ENCODE peak calls at places on chromosomes 12 and 14, in seven cellular contexts. R, K, D, W, G, F and L are unnamed samples.

GRCh38 chr12:127582074-127582473 is 684.9 kb upstream of the TMEM132C start:
- DNase-seq in G (no peak), D (no peak), R (no peak), W (no peak), K (no peak), F (no peak), L (no peak)

GRCh38 chr12:96635844-96636243 is 146.5 kb downstream of the CFAP54 start:
- DNase-seq in K (no peak), D (no peak), W (no peak), G (no peak), F (no peak), R (peak), L (no peak)

GRCh38 chr14:90656986-90657385 is 159.2 kb downstream of the TTC7B start:
- DNase-seq in G (no peak), D (no peak), F (no peak), R (no peak), K (no peak), W (no peak), L (no peak)

GRCh38 chr14:29654910-29655590 is 272.6 kb downstream of the PRKD1 start:
- DNase-seq in K (no peak), F (no peak), G (no peak), D (no peak), R (no peak), W (peak), L (peak)

GRCh38 chr12:79407671-79408622 is 282.8 kb downstream of the PAWR start:
- DNase-seq in D (peak), R (peak), G (peak), F (peak), W (peak), K (peak), L (peak)

GRCh38 chr12:70317781-70318180 is 48.3 kb upstream of the KCNMB4 start:
- DNase-seq in K (no peak), W (no peak), F (no peak), G (no peak), R (no peak), D (no peak), L (no peak)

GRCh38 chr12:82793882-82794281 is 107.2 kb downstream of the TMTC2 start:
- DNase-seq in K (peak), D (no peak), F (peak), G (no peak), R (no peak), W (no peak), L (peak)

GRCh38 chr12:91852646-91853045 is 293.0 kb downstream of the BTG1 start:
- DNase-seq in D (no peak), W (no peak), K (no peak), R (no peak), F (no peak), G (no peak), L (peak)

GRCh38 chr14:77324816-77325745 is 4.2 kb downstream of the GSTZ1 start:
- DNase-seq in D (no peak), K (no peak), F (no peak), W (no peak), G (no peak), R (no peak), L (no peak)

GRCh38 chr12:107624493-107624892 is 61.1 kb upstream of the PWP1 start:
- DNase-seq in K (no peak), F (no peak), R (no peak), G (no peak), W (no peak), D (no peak), L (no peak)

GRCh38 chr12:121955258-121956040 is 37.1 kb downstream of the CFAP251 start:
- DNase-seq in G (no peak), K (no peak), R (peak), F (no peak), D (peak), W (peak), L (peak)

GRCh38 chr12:5898874-5899273 is 46.2 kb downstream of the ANO2 start:
- DNase-seq in D (peak), R (peak), G (no peak), F (no peak), W (no peak), K (peak), L (no peak)

GRCh38 chr14:87133073-87133815 is 859.7 kb downstream of the GALC start:
- DNase-seq in D (peak), W (peak), G (no peak), K (no peak), R (peak), F (no peak), L (peak)

GRCh38 chr12:25130741-25131188 is 64.2 kb downstream of the DNAI7 start:
- DNase-seq in R (peak), W (peak), D (peak), K (no peak), F (peak), G (no peak), L (peak)

GRCh38 chr12:40313928-40314327 is 89.1 kb downstream of the LRRK2 start:
- DNase-seq in F (no peak), W (no peak), G (no peak), K (no peak), R (no peak), D (no peak), L (no peak)

GRCh38 chr12:49946497-49946896 is 4.0 kb upstream of the AQP2 start:
- DNase-seq in W (no peak), R (no peak), G (no peak), F (no peak), D (no peak), K (no peak), L (no peak)

GRCh38 chr12:10235761-10236631 is 23.3 kb downstream of the GABARAPL1 start:
- DNase-seq in D (peak), G (peak), K (no peak), R (peak), F (no peak), W (peak), L (peak)

GRCh38 chr12:5567021-5567744 is 135.3 kb downstream of the NTF3 start:
- DNase-seq in D (no peak), F (no peak), K (peak), W (peak), R (no peak), G (no peak), L (peak)

GRCh38 chr12:57368349-57369095 is 62.3 kb downstream of the R3HDM2 start:
- DNase-seq in R (peak), G (no peak), D (peak), K (no peak), F (no peak), W (peak), L (peak)

GRCh38 chr14:99731536-99732435 is 47.7 kb downstream of the CYP46A1 start:
- DNase-seq in R (no peak), D (no peak), W (no peak), K (peak), G (no peak), F (no peak), L (no peak)

GRCh38 chr12:53336137-53336785 is at the start of gene SP7:
- DNase-seq in W (no peak), G (no peak), D (no peak), F (no peak), R (no peak), K (no peak), L (no peak)

GRCh38 chr12:82708507-82708906 is 21.8 kb downstream of the TMTC2 start:
- DNase-seq in R (peak), G (peak), W (no peak), D (no peak), K (peak), F (no peak), L (no peak)

DNA sequence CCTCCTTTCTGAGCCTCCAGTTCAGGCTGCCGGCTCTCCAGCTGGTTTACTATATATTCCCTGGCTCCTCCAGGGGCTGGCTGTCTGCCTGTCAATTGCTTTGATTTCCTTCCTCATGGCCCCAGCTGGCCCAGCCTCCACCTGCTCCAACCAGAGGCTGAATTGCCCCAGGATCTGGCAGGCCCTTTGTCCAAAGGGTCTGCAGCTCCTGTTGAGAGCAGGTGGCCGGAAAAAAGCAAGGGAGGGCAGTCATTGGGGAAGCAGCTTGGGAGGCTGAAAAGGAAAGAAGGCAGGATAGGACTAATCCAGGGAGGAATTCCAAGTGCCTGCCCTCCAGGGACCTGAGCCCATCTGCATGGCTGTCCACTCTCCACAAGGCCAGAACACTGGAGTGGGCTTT is 25.3 kb downstream of the PAH start:
- DNase-seq in D (no peak), K (peak), G (no peak), R (no peak), W (no peak), F (peak), L (no peak)
- H4K8ac ChIP-seq in D (no peak), K (no peak), G (no peak), R (no peak), W (no peak), F (no peak), L (no peak)

GRCh38 chr14:21978999-21979314 is 305.3 kb upstream of the OR4E1 start:
- DNase-seq in F (no peak), D (no peak), K (no peak), G (no peak), R (no peak), W (no peak), L (no peak)

GRCh38 chr14:21974741-21975140 is 301.1 kb upstream of the OR4E1 start:
- DNase-seq in K (no peak), F (no peak), W (no peak), D (no peak), R (no peak), G (no peak), L (no peak)

GRCh38 chr14:21978184-21978998 is 304.8 kb upstream of the OR4E1 start:
- DNase-seq in K (peak), R (peak), D (peak), G (peak), F (peak), W (peak), L (peak)
- H4K8ac ChIP-seq in K (no peak), R (no peak), D (no peak), G (no peak), F (no peak), W (no peak), L (no peak)

GRCh38 chr12:90828621-90829020 is 126.4 kb downstream of the CCER1 start:
- DNase-seq in D (no peak), G (no peak), K (no peak), F (no peak), R (no peak), W (no peak), L (no peak)

GRCh38 chr12:90827567-90827966 is 127.4 kb downstream of the CCER1 start:
- DNase-seq in K (no peak), F (no peak), W (no peak), G (no peak), D (no peak), R (no peak), L (no peak)

GRCh38 chr12:90826031-90826430 is 128.9 kb downstream of the CCER1 start:
- DNase-seq in W (no peak), D (no peak), K (no peak), R (no peak), F (no peak), G (no peak), L (no peak)

GRCh38 chr12:90831712-90832111 is 123.3 kb downstream of the CCER1 start:
- DNase-seq in K (no peak), G (no peak), F (no peak), D (no peak), W (no peak), R (no peak), L (no peak)

GRCh38 chr12:90829044-90829443 is 125.9 kb downstream of the CCER1 start:
- DNase-seq in R (no peak), G (no peak), D (no peak), F (no peak), K (no peak), W (no peak), L (no peak)
- H4K8ac ChIP-seq in R (no peak), G (no peak), D (no peak), F (no peak), K (no peak), W (no peak), L (no peak)

DNA sequence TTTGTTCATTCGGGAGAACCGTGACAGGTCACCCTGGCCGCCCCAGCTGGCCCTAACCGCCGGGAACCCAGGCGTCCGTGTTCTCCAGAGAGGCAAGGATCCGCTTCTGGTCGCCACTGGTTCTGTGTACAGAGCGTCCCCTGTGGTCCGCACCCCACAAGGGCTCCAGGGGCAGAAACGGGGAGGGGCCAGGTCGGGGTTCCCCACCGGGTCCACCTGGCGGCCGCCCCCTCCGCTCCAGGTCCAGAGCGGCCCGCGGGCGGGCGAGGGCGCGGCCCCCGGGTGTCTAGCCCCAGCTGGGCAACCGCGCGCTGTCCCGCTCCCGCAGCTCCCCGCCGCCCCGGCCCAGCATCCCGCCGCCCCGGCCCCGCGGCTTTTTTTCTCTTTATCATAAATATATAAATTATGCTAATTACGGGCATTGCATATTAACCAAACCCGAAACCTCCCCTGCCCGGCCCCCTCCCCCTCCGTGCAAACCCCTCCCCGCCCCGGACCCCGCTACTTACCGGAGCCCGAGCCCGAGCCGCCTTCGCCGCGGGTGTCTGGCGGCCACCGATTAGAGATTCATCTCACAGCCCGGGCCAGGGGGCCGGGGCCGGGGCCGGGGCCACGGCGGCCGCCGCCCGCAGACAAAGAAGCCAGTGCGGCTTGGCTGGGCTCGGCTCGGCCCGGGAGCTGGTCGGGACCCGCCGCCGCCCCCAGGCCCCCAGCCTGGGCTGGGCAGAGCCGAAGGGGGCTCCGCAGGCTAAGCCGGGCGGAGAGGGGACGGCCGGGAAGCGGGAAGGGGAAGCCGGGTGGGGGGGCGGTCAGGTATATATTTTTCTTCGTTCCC is 512 bp downstream of the POU6F1 start:
- DNase-seq in F (peak), G (peak), D (peak), K (peak), W (no peak), R (peak), L (peak)
- H4K8ac ChIP-seq in F (no peak), G (peak), D (peak), K (no peak), W (peak), R (peak), L (peak)

GRCh38 chr12:4267904-4268548 is 5.5 kb upstream of the CCND2 start:
- DNase-seq in D (no peak), K (no peak), G (no peak), F (no peak), R (no peak), W (no peak), L (peak)
- H4K8ac ChIP-seq in D (no peak), K (no peak), G (no peak), F (no peak), R (no peak), W (no peak), L (no peak)

GRCh38 chr14:68759017-68759569 is 33.8 kb downstream of the ZFP36L1 start:
- DNase-seq in R (no peak), G (no peak), D (no peak), F (no peak), K (no peak), W (no peak), L (no peak)

GRCh38 chr14:68760771-68761170 is 32.1 kb downstream of the ZFP36L1 start:
- DNase-seq in W (peak), R (no peak), G (no peak), D (no peak), K (no peak), F (no peak), L (peak)

GRCh38 chr14:68759912-68760311 is 33.0 kb downstream of the ZFP36L1 start:
- DNase-seq in W (no peak), G (no peak), K (no peak), F (no peak), D (no peak), R (no peak), L (no peak)

GRCh38 chr14:68762944-68763831 is 29.7 kb downstream of the ZFP36L1 start:
- DNase-seq in K (peak), R (peak), D (no peak), F (peak), W (peak), G (peak), L (no peak)

GRCh38 chr14:68761391-68761790 is 31.5 kb downstream of the ZFP36L1 start:
- DNase-seq in F (no peak), G (no peak), K (no peak), W (no peak), R (no peak), D (no peak), L (no peak)
- H4K8ac ChIP-seq in F (no peak), G (no peak), K (no peak), W (no peak), R (no peak), D (no peak), L (no peak)

GRCh38 chr14:36078080-36078479 is 98.4 kb downstream of the PTCSC3 start:
- DNase-seq in W (no peak), R (no peak), F (no peak), G (no peak), K (no peak), D (no peak), L (no peak)
- H4K8ac ChIP-seq in W (no peak), R (no peak), F (no peak), G (no peak), K (no peak), D (no peak), L (no peak)

DNA sequence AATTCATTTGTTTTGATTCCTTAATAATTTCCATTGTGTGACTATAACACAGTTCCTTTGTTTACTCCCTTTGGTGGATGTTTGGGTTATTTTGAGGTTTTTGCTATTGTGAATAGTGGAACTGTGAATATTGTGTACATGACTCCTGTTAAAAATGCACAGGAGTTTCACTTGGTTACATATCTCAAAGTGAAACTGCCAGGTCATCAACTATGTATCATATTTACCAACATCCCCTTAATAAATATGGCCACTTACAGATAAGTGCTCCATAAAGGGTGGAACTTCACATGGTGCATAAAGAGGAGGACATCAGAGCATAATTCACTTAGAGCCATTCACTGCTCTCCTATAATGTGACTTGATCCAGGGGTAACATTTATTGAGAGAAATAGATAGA is 328.9 kb downstream of the SEC23A start:
- DNase-seq in W (no peak), K (no peak), F (no peak), G (no peak), R (no peak), D (no peak), L (no peak)
- H4K8ac ChIP-seq in W (no peak), K (no peak), F (no peak), G (no peak), R (no peak), D (no peak), L (no peak)

DNA sequence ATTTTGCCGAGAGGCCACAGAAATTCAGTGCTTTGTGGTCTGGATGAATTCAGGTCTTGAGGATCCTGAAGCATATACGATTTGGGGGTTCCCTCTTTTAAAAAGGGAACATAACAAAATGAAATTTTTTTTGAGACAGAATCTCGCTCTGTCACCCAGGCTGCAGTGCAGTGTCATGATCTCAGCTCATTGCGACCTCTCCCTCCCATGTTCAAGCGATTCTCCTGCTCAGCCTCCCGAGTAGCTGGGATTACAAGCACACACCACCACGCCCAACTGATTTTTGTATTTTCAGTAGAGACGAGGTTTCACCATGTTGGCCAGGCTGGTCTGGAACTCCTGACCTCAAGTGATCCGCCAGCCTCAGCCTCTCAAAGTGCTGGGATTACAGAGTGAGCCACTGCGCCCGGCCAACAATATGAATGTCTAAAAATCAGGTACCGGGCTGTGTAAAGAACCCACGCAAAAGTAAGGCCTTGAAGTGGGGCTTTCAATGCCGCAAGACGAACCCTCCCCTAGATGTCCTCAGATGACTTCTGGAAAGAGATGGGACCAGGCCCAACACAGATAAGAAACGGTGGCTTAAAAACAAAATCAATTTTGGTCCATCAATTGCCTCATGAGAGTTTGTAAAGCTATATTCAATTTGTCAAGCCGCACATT is 30.0 kb downstream of the TESC start:
- DNase-seq in W (no peak), R (no peak), K (no peak), F (no peak), G (no peak), D (no peak), L (no peak)
- H4K8ac ChIP-seq in W (no peak), R (no peak), K (no peak), F (no peak), G (no peak), D (no peak), L (no peak)